ENCODE peak calls at places on chromosome 22, in seven cellular contexts. Z, H, P, J, V, A and R are unnamed samples.

GRCh38 chr22:42174062-42174461 is 43.5 kb upstream of the CYP2D6 start:
- ATAC-seq in Z (no peak), H (no peak), P (no peak), J (no peak), V (peak), A (peak), R (no peak)

GRCh38 chr22:38075105-38075825 is 8.7 kb downstream of the SLC16A8 start:
- ATAC-seq in Z (no peak), H (no peak), P (no peak), J (no peak), V (no peak), A (peak), R (no peak)

GRCh38 chr22:16932577-16932976 is 75.4 kb downstream of the GAB4 start:
- ATAC-seq in Z (no peak), H (no peak), P (no peak), J (no peak), V (no peak), A (no peak), R (peak)

GRCh38 chr22:45131749-45132148 is 32.0 kb upstream of the NUP50 start:
- ATAC-seq in Z (peak), H (no peak), P (peak), J (peak), V (no peak), A (no peak), R (peak)

GRCh38 chr22:28103596-28103995 is 184.5 kb upstream of the PITPNB start:
- ATAC-seq in Z (no peak), H (no peak), P (peak), J (no peak), V (no peak), A (no peak), R (no peak)

GRCh38 chr22:17726561-17727243 is 47.6 kb downstream of the BID start:
- ATAC-seq in Z (no peak), H (no peak), P (no peak), J (no peak), V (no peak), A (peak), R (no peak)

GRCh38 chr22:37324340-37325023 is 42.2 kb downstream of the CYTH4 start:
- ATAC-seq in Z (no peak), H (no peak), P (no peak), J (no peak), V (no peak), A (no peak), R (no peak)

GRCh38 chr22:26546282-26546681 is 34.0 kb upstream of the TFIP11 start:
- ATAC-seq in Z (no peak), H (no peak), P (peak), J (peak), V (no peak), A (no peak), R (no peak)

GRCh38 chr22:25366408-25366807 is 147.0 kb downstream of the CRYBB2 start:
- ATAC-seq in Z (no peak), H (no peak), P (no peak), J (no peak), V (no peak), A (no peak), R (no peak)